ENCODE peak calls at places on chromosomes 2 and 18, in nine cellular contexts. One of them, this sample, is unnamed.

GRCh38 chr18:63897072-63897471 is 9.6 kb downstream of the SERPINB2 start:
- DNase-seq in neural progenitor cell: no peak
- DNase-seq in PC-3: no peak
- DNase-seq in GM23248: peak
- DNase-seq in hepatocyte: no peak
- DNase-seq in fibroblast of lung: no peak
- DNase-seq in keratinocyte: peak
- DNase-seq in PC-9: no peak
- DNase-seq in GM12878: no peak
- DNase-seq in this sample: no peak

GRCh38 chr2:8849322-8849721 is 11.9 kb upstream of the KIDINS220 start:
- DNase-seq in PC-3: no peak
- DNase-seq in GM12878: no peak
- DNase-seq in neural progenitor cell: no peak
- DNase-seq in keratinocyte: peak
- DNase-seq in GM23248: peak
- DNase-seq in PC-9: no peak
- DNase-seq in fibroblast of lung: peak
- DNase-seq in hepatocyte: no peak
- DNase-seq in this sample: peak

GRCh38 chr18:44410740-44411139 is 269.9 kb upstream of the SETBP1 start:
- DNase-seq in PC-3: no peak
- DNase-seq in fibroblast of lung: no peak
- DNase-seq in hepatocyte: no peak
- DNase-seq in GM23248: no peak
- DNase-seq in keratinocyte: no peak
- DNase-seq in GM12878: no peak
- DNase-seq in neural progenitor cell: no peak
- DNase-seq in PC-9: no peak
- DNase-seq in this sample: no peak

GRCh38 chr2:153667475-153667874 is 188.9 kb upstream of the RPRM start:
- DNase-seq in keratinocyte: no peak
- DNase-seq in hepatocyte: no peak
- DNase-seq in PC-9: no peak
- DNase-seq in GM12878: no peak
- DNase-seq in neural progenitor cell: no peak
- DNase-seq in fibroblast of lung: no peak
- DNase-seq in GM23248: no peak
- DNase-seq in PC-3: no peak
- DNase-seq in this sample: no peak

GRCh38 chr2:195612515-195613495 is 44.2 kb upstream of the SLC39A10 start:
- DNase-seq in GM23248: peak
- DNase-seq in PC-9: peak
- DNase-seq in neural progenitor cell: peak
- DNase-seq in GM12878: no peak
- DNase-seq in hepatocyte: peak
- DNase-seq in PC-3: peak
- DNase-seq in keratinocyte: peak
- DNase-seq in fibroblast of lung: peak
- DNase-seq in this sample: peak

GRCh38 chr2:96914332-96914731 is 44.5 kb upstream of the SEMA4C start:
- DNase-seq in PC-3: peak
- DNase-seq in keratinocyte: no peak
- DNase-seq in hepatocyte: no peak
- DNase-seq in fibroblast of lung: peak
- DNase-seq in GM12878: no peak
- DNase-seq in PC-9: no peak
- DNase-seq in neural progenitor cell: no peak
- DNase-seq in GM23248: peak
- DNase-seq in this sample: peak

GRCh38 chr18:39966275-39966674 is 1988.8 kb upstream of the PIK3C3 start:
- DNase-seq in hepatocyte: no peak
- DNase-seq in GM23248: peak
- DNase-seq in PC-3: peak
- DNase-seq in PC-9: no peak
- DNase-seq in keratinocyte: no peak
- DNase-seq in GM12878: no peak
- DNase-seq in fibroblast of lung: no peak
- DNase-seq in neural progenitor cell: peak
- DNase-seq in this sample: no peak

GRCh38 chr2:66434679-66435548 is at the start of gene MEIS1:
- DNase-seq in hepatocyte: peak
- DNase-seq in keratinocyte: peak
- DNase-seq in neural progenitor cell: peak
- DNase-seq in fibroblast of lung: peak
- DNase-seq in GM23248: peak
- DNase-seq in GM12878: no peak
- DNase-seq in PC-9: peak
- DNase-seq in PC-3: peak
- DNase-seq in this sample: peak

GRCh38 chr2:215003001-215003400 is 135.4 kb downstream of the ABCA12 start:
- DNase-seq in GM23248: peak
- DNase-seq in PC-9: no peak
- DNase-seq in PC-3: peak
- DNase-seq in keratinocyte: no peak
- DNase-seq in neural progenitor cell: peak
- DNase-seq in hepatocyte: no peak
- DNase-seq in GM12878: no peak
- DNase-seq in fibroblast of lung: peak
- DNase-seq in this sample: no peak

GRCh38 chr2:12890481-12890980 is 173.8 kb downstream of the TRIB2 start:
- DNase-seq in hepatocyte: no peak
- DNase-seq in PC-3: no peak
- DNase-seq in GM12878: no peak
- DNase-seq in keratinocyte: no peak
- DNase-seq in PC-9: no peak
- DNase-seq in GM23248: no peak
- DNase-seq in fibroblast of lung: no peak
- DNase-seq in neural progenitor cell: no peak
- DNase-seq in this sample: no peak

GRCh38 chr2:221571108-221571390 is 1.1 kb downstream of the EPHA4 start:
- DNase-seq in neural progenitor cell: no peak
- DNase-seq in PC-3: no peak
- DNase-seq in GM23248: no peak
- DNase-seq in GM12878: no peak
- DNase-seq in keratinocyte: no peak
- DNase-seq in fibroblast of lung: peak
- DNase-seq in hepatocyte: peak
- DNase-seq in PC-9: no peak
- DNase-seq in this sample: no peak

DNA sequence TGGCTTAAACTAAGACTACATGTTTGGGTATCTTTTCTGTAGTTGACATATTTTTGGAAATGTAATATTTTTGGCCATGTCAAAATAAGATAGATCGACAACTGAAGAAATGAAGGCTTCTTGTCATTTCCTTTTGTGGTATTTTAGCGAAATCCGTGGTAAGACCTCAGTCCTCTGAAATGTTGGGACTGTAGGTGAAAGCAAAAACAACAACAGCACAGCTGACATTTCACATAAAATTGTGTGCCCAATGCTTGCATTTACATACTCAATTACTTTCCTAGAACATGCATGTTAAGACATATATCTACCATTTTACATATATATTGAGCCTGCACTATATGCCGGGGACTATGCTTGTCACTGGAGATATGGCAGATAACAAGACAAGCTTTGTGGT is 50.2 kb downstream of the SPP2 start:
- DNase-seq in GM23248: no peak
- DNase-seq in hepatocyte: no peak
- DNase-seq in fibroblast of lung: no peak
- DNase-seq in PC-3: no peak
- DNase-seq in PC-9: no peak
- DNase-seq in neural progenitor cell: no peak
- DNase-seq in keratinocyte: no peak
- DNase-seq in GM12878: no peak
- DNase-seq in this sample: no peak
- H3K27ac ChIP-seq in GM23248: no peak
- H3K27ac ChIP-seq in hepatocyte: no peak
- H3K27ac ChIP-seq in fibroblast of lung: no peak
- H3K27ac ChIP-seq in PC-3: no peak
- H3K27ac ChIP-seq in PC-9: no peak
- H3K27ac ChIP-seq in neural progenitor cell: no peak
- H3K27ac ChIP-seq in keratinocyte: no peak
- H3K27ac ChIP-seq in GM12878: no peak
- H3K27ac ChIP-seq in this sample: no peak

DNA sequence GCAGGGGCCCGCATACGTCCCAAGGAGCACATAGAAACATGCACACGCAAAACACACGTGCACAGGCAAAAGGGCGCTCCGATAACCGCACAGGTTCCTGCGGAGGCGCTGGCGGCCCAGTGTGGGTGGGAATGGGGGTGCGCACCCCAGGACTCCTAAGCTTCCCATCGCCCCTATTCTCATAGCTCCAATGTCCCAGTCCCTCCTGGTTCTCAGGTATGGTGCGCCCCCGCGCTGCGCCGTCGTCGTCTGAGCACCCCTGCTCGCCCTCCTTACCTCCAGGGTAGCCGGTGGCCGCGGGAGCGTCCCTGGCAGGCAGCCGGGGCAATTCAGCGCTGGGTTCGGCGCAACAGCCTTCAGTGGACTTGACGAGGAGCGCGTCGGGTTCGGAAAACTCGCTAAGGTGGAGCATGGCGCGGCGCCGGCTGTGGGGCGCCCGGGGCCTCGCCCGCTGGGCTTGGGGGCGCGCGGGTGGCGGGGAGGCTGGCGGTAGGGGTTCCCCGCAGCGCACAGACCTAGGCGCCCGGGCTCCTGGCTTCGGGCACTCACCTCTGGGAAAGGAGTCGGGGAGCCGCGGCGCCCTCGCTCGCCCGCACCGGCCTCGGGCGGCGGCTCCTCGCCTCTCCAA is 328 bp downstream of the EGR4 start:
- DNase-seq in PC-9: no peak
- DNase-seq in fibroblast of lung: no peak
- DNase-seq in PC-3: no peak
- DNase-seq in GM12878: no peak
- DNase-seq in GM23248: no peak
- DNase-seq in neural progenitor cell: peak
- DNase-seq in hepatocyte: no peak
- DNase-seq in keratinocyte: no peak
- DNase-seq in this sample: no peak
- TF ChIP-seq EZH2 in PC-9: no peak
- TF ChIP-seq EZH2 in fibroblast of lung: peak
- TF ChIP-seq EZH2 in PC-3: peak
- TF ChIP-seq EZH2 in GM12878: no peak
- TF ChIP-seq EZH2 in GM23248: peak
- TF ChIP-seq EZH2 in neural progenitor cell: peak
- TF ChIP-seq EZH2 in hepatocyte: peak
- TF ChIP-seq EZH2 in keratinocyte: peak
- TF ChIP-seq EZH2 in this sample: peak

GRCh38 chr2:85751627-85752026 is 2.2 kb upstream of the ATOH8 start:
- DNase-seq in neural progenitor cell: no peak
- DNase-seq in fibroblast of lung: no peak
- DNase-seq in keratinocyte: no peak
- DNase-seq in GM23248: no peak
- DNase-seq in PC-9: no peak
- DNase-seq in PC-3: no peak
- DNase-seq in GM12878: no peak
- DNase-seq in hepatocyte: no peak
- DNase-seq in this sample: no peak

GRCh38 chr2:85754313-85755095 is 713 bp downstream of the ATOH8 start:
- DNase-seq in GM12878: no peak
- DNase-seq in neural progenitor cell: peak
- DNase-seq in GM23248: peak
- DNase-seq in PC-9: no peak
- DNase-seq in fibroblast of lung: peak
- DNase-seq in hepatocyte: peak
- DNase-seq in PC-3: no peak
- DNase-seq in keratinocyte: no peak
- DNase-seq in this sample: peak

GRCh38 chr2:85753525-85754312 is at the start of gene ATOH8:
- DNase-seq in GM12878: no peak
- DNase-seq in GM23248: peak
- DNase-seq in fibroblast of lung: peak
- DNase-seq in PC-9: no peak
- DNase-seq in neural progenitor cell: peak
- DNase-seq in hepatocyte: peak
- DNase-seq in PC-3: peak
- DNase-seq in keratinocyte: no peak
- DNase-seq in this sample: peak

GRCh38 chr2:85751300-85751575 is 2.6 kb upstream of the ATOH8 start:
- DNase-seq in PC-3: no peak
- DNase-seq in keratinocyte: no peak
- DNase-seq in fibroblast of lung: no peak
- DNase-seq in hepatocyte: no peak
- DNase-seq in GM23248: no peak
- DNase-seq in GM12878: no peak
- DNase-seq in PC-9: no peak
- DNase-seq in neural progenitor cell: no peak
- DNase-seq in this sample: no peak

DNA sequence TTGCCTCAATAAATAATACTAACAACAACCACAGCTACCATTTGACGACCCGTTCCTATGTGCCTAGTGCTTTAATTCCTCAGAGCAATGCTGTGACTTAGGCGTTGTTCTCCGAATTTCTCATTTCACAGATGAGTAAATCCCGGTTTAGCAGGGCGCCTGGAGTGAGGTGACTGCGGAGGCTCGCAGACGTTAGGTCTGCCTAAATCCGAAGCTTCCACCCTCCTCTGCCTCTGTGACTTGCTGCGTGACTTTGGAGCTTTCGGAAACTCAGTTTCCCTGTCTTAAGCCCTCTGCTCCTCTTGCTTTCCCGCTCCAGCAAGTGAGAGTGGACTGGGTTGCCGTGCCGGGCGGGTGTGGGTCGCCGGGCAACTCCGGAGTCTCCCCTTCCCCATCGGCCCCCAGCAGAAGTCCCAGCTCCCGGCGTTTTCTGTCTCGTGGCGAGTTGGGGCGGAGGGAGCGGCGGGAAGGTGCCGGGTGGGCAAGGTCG is 711 bp upstream of the ATOH8 start:
- DNase-seq in keratinocyte: no peak
- DNase-seq in fibroblast of lung: no peak
- DNase-seq in GM23248: peak
- DNase-seq in neural progenitor cell: peak
- DNase-seq in PC-3: no peak
- DNase-seq in hepatocyte: no peak
- DNase-seq in GM12878: no peak
- DNase-seq in PC-9: no peak
- DNase-seq in this sample: no peak
- H3K27ac ChIP-seq in keratinocyte: no peak
- H3K27ac ChIP-seq in fibroblast of lung: peak
- H3K27ac ChIP-seq in GM23248: peak
- H3K27ac ChIP-seq in neural progenitor cell: no peak
- H3K27ac ChIP-seq in PC-3: no peak
- H3K27ac ChIP-seq in hepatocyte: no peak
- H3K27ac ChIP-seq in GM12878: no peak
- H3K27ac ChIP-seq in PC-9: no peak
- H3K27ac ChIP-seq in this sample: no peak

DNA sequence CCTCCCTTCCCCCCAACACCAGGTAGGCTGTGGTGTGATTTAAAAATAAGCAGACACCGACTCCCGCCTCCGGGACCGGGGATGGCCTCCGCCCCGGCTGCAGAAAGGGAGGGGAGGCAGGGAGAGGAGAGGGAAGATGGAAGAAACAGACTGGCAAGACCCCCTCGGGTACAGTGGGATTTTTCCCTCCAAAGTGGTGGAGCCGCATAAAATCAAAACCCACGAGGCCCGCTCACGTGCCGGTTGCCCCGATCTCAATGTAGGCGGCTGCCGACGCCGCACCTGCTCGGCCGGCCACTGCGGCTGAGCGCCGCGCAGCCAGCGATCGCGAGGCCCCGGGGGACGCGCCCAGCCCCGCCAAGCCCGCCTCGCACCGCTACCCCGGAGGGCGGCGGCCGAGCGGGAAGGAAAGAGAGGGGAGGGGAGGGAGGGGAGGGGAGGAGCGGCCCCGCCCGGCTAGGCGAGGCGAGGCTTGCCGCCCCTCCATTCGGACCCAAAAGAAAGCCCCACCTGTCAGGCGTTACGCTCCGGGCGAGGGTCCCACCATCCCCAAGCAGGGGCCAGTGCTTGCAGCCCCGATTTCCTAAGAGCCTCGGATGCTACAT is 804 bp downstream of the ADD2 start:
- DNase-seq in keratinocyte: no peak
- DNase-seq in hepatocyte: peak
- DNase-seq in GM23248: no peak
- DNase-seq in PC-9: no peak
- DNase-seq in PC-3: no peak
- DNase-seq in GM12878: no peak
- DNase-seq in neural progenitor cell: peak
- DNase-seq in fibroblast of lung: no peak
- DNase-seq in this sample: no peak
- TF ChIP-seq EZH2 in keratinocyte: peak
- TF ChIP-seq EZH2 in hepatocyte: no peak
- TF ChIP-seq EZH2 in GM23248: no peak
- TF ChIP-seq EZH2 in PC-9: no peak
- TF ChIP-seq EZH2 in PC-3: no peak
- TF ChIP-seq EZH2 in GM12878: no peak
- TF ChIP-seq EZH2 in neural progenitor cell: no peak
- TF ChIP-seq EZH2 in fibroblast of lung: peak
- TF ChIP-seq EZH2 in this sample: no peak

This sample was measured in mammary epithelial cell.